ENCODE peak calls at places on chromosome 17, in eight cellular contexts. T is RWPE1; X is HCEC 1CT; M is fibroblast of the aortic adventitia; R is CD4-positive, alpha-beta T cell; K is AG09309; Z is adrenal gland; V is AG08395. D is an unnamed sample.
A peak's percentile ranks its signal among the peaks of the same experiment; 100 is the strongest.

GRCh38 chr17:79007504-79008381 is 1.8 kb downstream of the CANT1 start:
- DNase-seq in X (no peak), K (no peak), T (no peak), M (no peak), R (no peak), Z (peak; percentile 14), V (no peak), D (no peak)

GRCh38 chr17:323721-324139 is 28.9 kb downstream of the RPH3AL start:
- DNase-seq in V (no peak), X (no peak), R (peak; percentile 25), T (no peak), Z (no peak), M (no peak), K (no peak), D (no peak)

GRCh38 chr17:56918916-56919315 is 5.1 kb upstream of the TRIM25 start:
- DNase-seq in X (peak; percentile 84), Z (no peak), K (peak; percentile 70), R (no peak), T (no peak), M (peak; percentile 53), V (no peak), D (no peak)

GRCh38 chr17:57597531-57598453 is 147.3 kb downstream of the CCDC182 start:
- DNase-seq in R (no peak), X (peak; percentile 59), K (peak; percentile 39), T (peak; percentile 62), M (peak; percentile 85), V (peak; percentile 80), Z (peak; percentile 73), D (peak; percentile 19)

GRCh38 chr17:81390029-81390428 is 5.2 kb upstream of the BAHCC1 start:
- DNase-seq in R (no peak), X (no peak), T (no peak), V (no peak), Z (no peak), M (no peak), K (no peak), D (no peak)

GRCh38 chr17:67053438-67054000 is 9.2 kb downstream of the CACNG1 start:
- DNase-seq in M (no peak), K (no peak), X (no peak), V (no peak), T (no peak), Z (no peak), R (no peak), D (no peak)

GRCh38 chr17:77846531-77847085 is 111.9 kb upstream of the TNRC6C start:
- DNase-seq in V (no peak), Z (no peak), M (no peak), R (no peak), K (no peak), X (no peak), T (no peak), D (no peak)

GRCh38 chr17:77461277-77462057 is 320.7 kb downstream of the SEC14L1 start:
- DNase-seq in R (no peak), M (no peak), Z (no peak), V (no peak), K (no peak), T (no peak), X (no peak), D (no peak)

GRCh38 chr17:11506635-11507034 is 91.6 kb upstream of the DNAH9 start:
- DNase-seq in M (no peak), R (no peak), V (no peak), Z (peak; percentile 15), K (no peak), T (peak; percentile 4), X (no peak), D (no peak)

GRCh38 chr17:49439673-49440571 is 25.2 kb upstream of the PHB1 start:
- DNase-seq in K (no peak), T (no peak), R (no peak), M (no peak), V (peak; percentile 37), X (no peak), Z (no peak), D (no peak)

GRCh38 chr17:68588362-68588761 is 12.8 kb downstream of the FAM20A start:
- DNase-seq in X (no peak), R (no peak), V (no peak), Z (no peak), K (no peak), M (no peak), T (no peak), D (no peak)

GRCh38 chr17:44152875-44153274 is 11.1 kb downstream of the HROB start:
- DNase-seq in Z (no peak), V (no peak), M (no peak), X (no peak), K (no peak), T (peak; percentile 53), R (no peak), D (no peak)

GRCh38 chr17:17774009-17774881 is 62.5 kb downstream of the SREBF1 start:
- DNase-seq in T (peak; percentile 78), Z (no peak), M (peak; percentile 45), K (no peak), R (no peak), V (no peak), X (no peak), D (no peak)